ENCODE peak calls at places on chromosome X, in five cellular contexts. C is progenitor cell of endocrine pancreas, B is NCI-H1436, L is WTC11, F is heart right ventricle. H is an unnamed sample.

GRCh38 chrX:27968891-27969290 is 12.4 kb downstream of the DCAF8L1 start:
- DNase-seq in C (no peak), B (no peak), L (no peak), F (no peak), H (no peak)

GRCh38 chrX:31423575-31424284 is 351.9 kb upstream of the FTHL17 start:
- DNase-seq in C (no peak), B (peak), L (peak), F (peak), H (peak)

GRCh38 chrX:133516691-133517090 is 101.4 kb upstream of the GPC4 start:
- DNase-seq in C (no peak), B (no peak), L (no peak), F (no peak), H (no peak)

GRCh38 chrX:74132265-74132664 is 171.7 kb upstream of the ZCCHC13 start:
- DNase-seq in C (no peak), B (no peak), L (no peak), F (no peak), H (no peak)

GRCh38 chrX:49915352-49916222 is 6.8 kb upstream of the CLCN5 start:
- DNase-seq in C (no peak), B (peak), L (peak), F (peak), H (no peak)

GRCh38 chrX:114152130-114152529 is 431.8 kb upstream of the HTR2C start:
- DNase-seq in C (no peak), B (no peak), L (no peak), F (no peak), H (no peak)

GRCh38 chrX:2679534-2680485 is 11.3 kb upstream of the CD99 start:
- DNase-seq in C (no peak), B (no peak), L (no peak), F (no peak), H (no peak)

GRCh38 chrX:85419293-85419692 is 39.8 kb upstream of the POF1B start:
- DNase-seq in C (no peak), B (no peak), L (no peak), F (no peak), H (no peak)

GRCh38 chrX:15483897-15484296 is 9.2 kb downstream of the PIR start:
- DNase-seq in C (no peak), B (no peak), L (no peak), F (no peak), H (no peak)

GRCh38 chrX:34401411-34401810 is 255.7 kb downstream of the TMEM47 start:
- DNase-seq in C (no peak), B (no peak), L (no peak), F (no peak), H (no peak)

GRCh38 chrX:81489987-81490386 is 288.1 kb downstream of the SH3BGRL start:
- DNase-seq in C (no peak), B (no peak), L (no peak), F (no peak), H (no peak)

GRCh38 chrX:38154818-38155217 is 65.9 kb downstream of the SRPX start:
- DNase-seq in C (no peak), B (no peak), L (no peak), F (no peak), H (no peak)

GRCh38 chrX:75155830-75156525 is at the start of gene ABCB7:
- DNase-seq in C (peak), B (peak), L (peak), F (peak), H (peak)

GRCh38 chrX:20593836-20594235 is 327.1 kb upstream of the RPS6KA3 start:
- DNase-seq in C (no peak), B (no peak), L (no peak), F (no peak), H (no peak)

GRCh38 chrX:14875624-14876023 is 2.4 kb downstream of the MOSPD2 start:
- DNase-seq in C (no peak), B (no peak), L (no peak), F (no peak), H (no peak)

GRCh38 chrX:96722793-96723192 is 38.2 kb downstream of the DIAPH2 start:
- DNase-seq in C (no peak), B (no peak), L (no peak), F (no peak), H (no peak)

GRCh38 chrX:153649178-153649914 is 2.3 kb downstream of the DUSP9 start:
- DNase-seq in C (no peak), B (peak), L (peak), F (peak), H (peak)

GRCh38 chrX:153779891-153780677 is 757 bp upstream of the SRPK3 start:
- DNase-seq in C (no peak), B (peak), L (no peak), F (no peak), H (no peak)

GRCh38 chrX:129777218-129777768 is 2.5 kb upstream of the SASH3 start:
- DNase-seq in C (no peak), B (no peak), L (no peak), F (peak), H (no peak)

GRCh38 chrX:8879750-8880149 is 78.6 kb upstream of the FAM9A start:
- DNase-seq in C (no peak), B (no peak), L (peak), F (no peak), H (no peak)

GRCh38 chrX:102339312-102340298 is 92.6 kb downstream of the NXF2 start:
- DNase-seq in C (no peak), B (no peak), L (peak), F (no peak), H (no peak)

GRCh38 chrX:37800762-37801161 is 20.9 kb downstream of the CYBB start:
- DNase-seq in C (no peak), B (no peak), L (no peak), F (no peak), H (no peak)

GRCh38 chrX:40146471-40147398 is 49.0 kb upstream of the BCOR start:
- DNase-seq in C (no peak), B (no peak), L (peak), F (no peak), H (peak)

GRCh38 chrX:12954981-12955380 is 19.9 kb upstream of the TMSB4X start:
- DNase-seq in C (no peak), B (no peak), L (no peak), F (no peak), H (no peak)

GRCh38 chrX:20267924-20268701 is 1.4 kb upstream of the RPS6KA3 start:
- DNase-seq in C (peak), B (peak), L (peak), F (peak), H (peak)

GRCh38 chrX:47239199-47239598 is 6.4 kb downstream of the USP11 start:
- DNase-seq in C (no peak), B (no peak), L (no peak), F (no peak), H (no peak)

GRCh38 chrX:130507015-130507414 is 105.2 kb downstream of the RBMX2 start:
- DNase-seq in C (no peak), B (no peak), L (no peak), F (no peak), H (no peak)

GRCh38 chrX:30881390-30881789 is 7.7 kb downstream of the TAB3 start:
- DNase-seq in C (no peak), B (no peak), L (no peak), F (no peak), H (no peak)